ENCODE peak calls at places on chromosome 7, in five cellular contexts. One of them, this sample, is unnamed.

GRCh38 chr7:17274551-17275245 is 23.8 kb upstream of the AHR start:
- DNase-seq in cardiac fibroblast: peak; percentile 84
- DNase-seq in neural progenitor cell: no peak
- DNase-seq in neural crest cell: no peak
- DNase-seq in stomach: no peak
- DNase-seq in this sample: no peak

GRCh38 chr7:151310578-151310977 is 31.0 kb upstream of the NUB1 start:
- DNase-seq in neural progenitor cell: no peak
- DNase-seq in neural crest cell: no peak
- DNase-seq in stomach: no peak
- DNase-seq in cardiac fibroblast: peak; percentile 38
- DNase-seq in this sample: no peak

GRCh38 chr7:158950914-158951635 is 94.7 kb downstream of the DYNC2I1 start:
- DNase-seq in stomach: no peak
- DNase-seq in neural progenitor cell: no peak
- DNase-seq in neural crest cell: no peak
- DNase-seq in cardiac fibroblast: peak; percentile 40
- DNase-seq in this sample: no peak

GRCh38 chr7:54995631-54996340 is 23.0 kb upstream of the EGFR start:
- DNase-seq in neural crest cell: no peak
- DNase-seq in cardiac fibroblast: peak; percentile 78
- DNase-seq in stomach: no peak
- DNase-seq in neural progenitor cell: no peak
- DNase-seq in this sample: no peak

GRCh38 chr7:151454306-151454705 is 14.4 kb upstream of the CRYGN start:
- DNase-seq in stomach: no peak
- DNase-seq in neural progenitor cell: peak; percentile 38
- DNase-seq in cardiac fibroblast: no peak
- DNase-seq in neural crest cell: no peak
- DNase-seq in this sample: peak; percentile 50

GRCh38 chr7:19989906-19990305 is 216.5 kb upstream of the TMEM196 start:
- DNase-seq in neural crest cell: no peak
- DNase-seq in cardiac fibroblast: no peak
- DNase-seq in neural progenitor cell: no peak
- DNase-seq in stomach: no peak
- DNase-seq in this sample: no peak

GRCh38 chr7:108441392-108441955 is 14.8 kb downstream of the NRCAM start:
- DNase-seq in neural progenitor cell: no peak
- DNase-seq in cardiac fibroblast: no peak
- DNase-seq in neural crest cell: no peak
- DNase-seq in stomach: no peak
- DNase-seq in this sample: no peak

GRCh38 chr7:30327813-30328212 is 43.4 kb downstream of the ZNRF2 start:
- DNase-seq in neural progenitor cell: no peak
- DNase-seq in neural crest cell: no peak
- DNase-seq in stomach: no peak
- DNase-seq in cardiac fibroblast: peak; percentile 53
- DNase-seq in this sample: no peak

GRCh38 chr7:123260428-123260960 is 60.7 kb upstream of the SLC13A1 start:
- DNase-seq in stomach: no peak
- DNase-seq in neural crest cell: no peak
- DNase-seq in neural progenitor cell: no peak
- DNase-seq in cardiac fibroblast: no peak
- DNase-seq in this sample: no peak

GRCh38 chr7:70681847-70682350 is 450.0 kb upstream of the GALNT17 start:
- DNase-seq in cardiac fibroblast: no peak
- DNase-seq in neural crest cell: no peak
- DNase-seq in stomach: no peak
- DNase-seq in neural progenitor cell: no peak
- DNase-seq in this sample: no peak

GRCh38 chr7:69696686-69697685 is 98.7 kb downstream of the AUTS2 start:
- DNase-seq in stomach: no peak
- DNase-seq in neural progenitor cell: no peak
- DNase-seq in cardiac fibroblast: no peak
- DNase-seq in neural crest cell: no peak
- DNase-seq in this sample: no peak

GRCh38 chr7:113087278-113087998 is 811 bp upstream of the GPR85 start:
- DNase-seq in stomach: no peak
- DNase-seq in cardiac fibroblast: peak; percentile 86
- DNase-seq in neural crest cell: no peak
- DNase-seq in neural progenitor cell: peak; percentile 30
- DNase-seq in this sample: no peak

DNA sequence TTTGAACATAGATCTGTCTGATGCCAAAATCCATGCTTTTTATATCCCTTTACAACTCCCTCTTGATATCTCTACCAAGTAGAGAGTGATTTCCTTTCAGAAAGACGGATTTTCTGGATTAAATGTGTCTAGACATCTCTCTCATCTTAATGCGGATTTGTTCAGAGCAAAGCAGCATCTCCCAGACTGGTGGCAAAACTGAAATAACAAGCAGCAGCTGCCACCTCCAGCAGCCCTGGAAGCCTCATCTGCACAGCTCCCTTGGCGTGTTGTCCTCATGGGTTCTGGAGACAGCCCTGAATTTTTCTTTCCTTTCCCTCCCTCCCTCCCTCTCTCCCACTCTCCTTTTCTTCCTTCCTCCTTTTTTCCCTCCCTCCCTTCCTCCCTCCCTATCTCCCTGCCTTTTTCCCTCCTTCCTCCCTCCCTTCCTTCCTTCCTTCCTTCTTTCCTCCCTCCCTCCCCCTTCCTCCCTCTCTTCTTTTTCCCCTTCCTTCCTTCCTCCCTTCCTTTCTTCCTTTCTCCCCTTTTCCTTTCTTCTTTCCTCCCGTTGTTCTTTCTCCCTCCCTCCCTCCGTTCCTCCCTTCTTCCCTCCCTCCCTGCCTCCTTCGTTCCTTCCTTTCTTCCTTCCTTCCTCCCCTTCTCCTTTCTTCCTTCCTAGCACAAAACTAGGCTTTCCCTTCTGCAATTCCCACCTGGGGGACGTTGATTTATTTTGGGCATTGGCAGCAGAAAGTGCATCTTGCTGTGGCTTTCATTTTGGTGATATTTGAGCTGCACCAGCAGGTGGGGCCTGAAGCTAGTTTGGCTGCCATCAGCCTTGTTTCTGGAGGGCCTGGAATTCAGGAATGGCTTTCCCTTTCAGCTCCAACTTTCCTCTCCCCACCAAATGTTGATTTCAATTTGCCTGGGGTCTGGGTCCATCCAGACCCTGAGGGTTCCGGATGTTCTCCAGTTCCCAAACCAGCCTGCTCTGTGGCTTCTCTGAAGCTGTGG is 640.0 kb downstream of the TYW1 start:
- DNase-seq in stomach: no peak
- DNase-seq in neural progenitor cell: peak; percentile 44
- DNase-seq in neural crest cell: no peak
- DNase-seq in cardiac fibroblast: no peak
- DNase-seq in this sample: no peak
- TF ChIP-seq CTCF in stomach: no peak
- TF ChIP-seq CTCF in neural progenitor cell: peak; percentile 50
- TF ChIP-seq CTCF in neural crest cell: peak; percentile 48
- TF ChIP-seq CTCF in cardiac fibroblast: no peak
- TF ChIP-seq CTCF in this sample: peak; percentile 56

GRCh38 chr7:149734514-149735075 is 38.8 kb downstream of the ZNF467 start:
- DNase-seq in cardiac fibroblast: no peak
- DNase-seq in stomach: no peak
- DNase-seq in neural progenitor cell: no peak
- DNase-seq in neural crest cell: no peak
- DNase-seq in this sample: peak; percentile 61
- TF ChIP-seq CTCF in cardiac fibroblast: no peak
- TF ChIP-seq CTCF in stomach: no peak
- TF ChIP-seq CTCF in neural progenitor cell: no peak
- TF ChIP-seq CTCF in neural crest cell: no peak
- TF ChIP-seq CTCF in this sample: no peak

DNA sequence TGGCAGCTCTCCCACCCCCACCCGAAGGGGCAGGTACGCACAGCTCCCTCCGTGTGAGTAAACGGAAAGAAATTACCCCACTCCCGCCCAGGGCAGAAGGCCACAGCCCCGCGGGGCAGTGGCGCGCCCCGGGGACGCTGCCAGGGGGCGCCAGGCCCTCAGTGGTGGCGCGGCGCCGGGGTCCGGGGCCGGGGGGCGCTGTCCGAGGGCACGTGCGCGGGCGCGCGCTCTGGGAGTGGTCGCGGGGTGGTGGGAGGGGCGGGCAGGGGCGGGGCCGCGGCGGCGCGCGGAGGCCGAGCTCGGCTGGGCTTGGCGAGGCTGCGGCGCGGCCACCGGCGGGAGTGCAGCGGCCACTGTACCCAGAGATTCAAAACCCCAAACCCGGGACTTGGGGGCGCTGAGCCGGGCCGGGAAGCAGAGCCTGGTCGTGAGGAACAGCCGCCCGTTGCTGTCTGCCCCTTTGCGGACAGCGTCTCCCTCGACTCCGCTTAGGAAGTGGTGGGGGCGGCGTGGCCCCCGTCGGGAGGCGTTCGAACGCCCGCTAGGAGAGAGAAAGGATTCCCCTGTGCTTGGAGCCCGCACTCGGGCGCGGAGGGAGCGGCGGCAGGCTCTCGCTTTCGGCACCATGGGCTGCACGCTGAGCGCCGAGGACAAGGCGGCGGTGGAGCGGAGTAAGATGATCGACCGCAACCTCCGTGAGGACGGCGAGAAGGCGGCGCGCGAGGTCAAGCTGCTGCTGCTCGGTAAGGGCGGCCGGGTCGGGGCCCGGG is at the start of gene GNAI1:
- DNase-seq in stomach: peak; percentile 68
- DNase-seq in neural progenitor cell: peak; percentile 93
- DNase-seq in cardiac fibroblast: peak; percentile 84
- DNase-seq in neural crest cell: peak; percentile 75
- DNase-seq in this sample: no peak
- TF ChIP-seq CTCF in stomach: peak; percentile 63
- TF ChIP-seq CTCF in neural progenitor cell: peak; percentile 66
- TF ChIP-seq CTCF in cardiac fibroblast: peak; percentile 14
- TF ChIP-seq CTCF in neural crest cell: peak; percentile 57
- TF ChIP-seq CTCF in this sample: peak; percentile 79

GRCh38 chr7:64889686-64890162 is 13.3 kb upstream of the ZNF273 start:
- DNase-seq in cardiac fibroblast: no peak
- DNase-seq in stomach: no peak
- DNase-seq in neural progenitor cell: no peak
- DNase-seq in neural crest cell: no peak
- DNase-seq in this sample: no peak

GRCh38 chr7:64886956-64887545 is 16.0 kb upstream of the ZNF273 start:
- DNase-seq in neural crest cell: no peak
- DNase-seq in stomach: peak; percentile 5
- DNase-seq in cardiac fibroblast: no peak
- DNase-seq in neural progenitor cell: no peak
- DNase-seq in this sample: no peak

GRCh38 chr7:64888561-64888900 is 14.5 kb upstream of the ZNF273 start:
- DNase-seq in stomach: peak; percentile 26
- DNase-seq in neural crest cell: no peak
- DNase-seq in cardiac fibroblast: no peak
- DNase-seq in neural progenitor cell: no peak
- DNase-seq in this sample: no peak

GRCh38 chr7:64888901-64889685 is 14.0 kb upstream of the ZNF273 start:
- DNase-seq in neural progenitor cell: peak; percentile 4
- DNase-seq in neural crest cell: no peak
- DNase-seq in stomach: peak; percentile 44
- DNase-seq in cardiac fibroblast: peak; percentile 21
- DNase-seq in this sample: no peak

GRCh38 chr7:64887756-64888508 is 15.1 kb upstream of the ZNF273 start:
- DNase-seq in neural crest cell: peak; percentile 13
- DNase-seq in stomach: peak; percentile 28
- DNase-seq in neural progenitor cell: peak; percentile 46
- DNase-seq in cardiac fibroblast: no peak
- DNase-seq in this sample: no peak
- TF ChIP-seq CTCF in neural crest cell: peak; percentile 56
- TF ChIP-seq CTCF in stomach: peak; percentile 34
- TF ChIP-seq CTCF in neural progenitor cell: peak; percentile 49
- TF ChIP-seq CTCF in cardiac fibroblast: peak; percentile 35
- TF ChIP-seq CTCF in this sample: peak; percentile 72

GRCh38 chr7:99499713-99500636 is at the start of gene ZNF394:
- DNase-seq in neural progenitor cell: peak; percentile 98
- DNase-seq in stomach: peak; percentile 90
- DNase-seq in neural crest cell: peak; percentile 81
- DNase-seq in cardiac fibroblast: peak; percentile 92
- DNase-seq in this sample: peak; percentile 90
- TF ChIP-seq CTCF in neural progenitor cell: peak; percentile 7
- TF ChIP-seq CTCF in stomach: no peak
- TF ChIP-seq CTCF in neural crest cell: no peak
- TF ChIP-seq CTCF in cardiac fibroblast: no peak
- TF ChIP-seq CTCF in this sample: peak; percentile 31

This sample was measured in chondrocyte.